ENCODE peak calls at places on chromosomes 5 and 9, in six cellular contexts. R, K, Z, G, Y and O are unnamed samples.

GRCh38 chr5:5899716-5900115 is 477.2 kb downstream of the ICE1 start:
- DNase-seq in R (no peak), K (no peak), Z (no peak), G (no peak), Y (no peak), O (no peak)

GRCh38 chr9:22028394-22028793 is 19.3 kb upstream of the CDKN2B start:
- DNase-seq in R (no peak), K (no peak), Z (no peak), G (no peak), Y (no peak), O (no peak)

GRCh38 chr9:121369595-121370265 is at the start of gene STOM:
- DNase-seq in R (peak), K (peak), Z (peak), G (no peak), Y (no peak), O (peak)

GRCh38 chr9:5920860-5921328 is 30.2 kb downstream of the MLANA start:
- DNase-seq in R (peak), K (no peak), Z (peak), G (no peak), Y (no peak), O (peak)

GRCh38 chr9:121445986-121446385 is 53.7 kb downstream of the GGTA1 start:
- DNase-seq in R (no peak), K (no peak), Z (no peak), G (no peak), Y (no peak), O (no peak)

GRCh38 chr5:14440598-14441401 is 140.8 kb upstream of the OTULINL start:
- DNase-seq in R (peak), K (peak), Z (peak), G (no peak), Y (no peak), O (peak)

GRCh38 chr9:105696219-105696793 is 2.0 kb downstream of the TMEM38B start:
- DNase-seq in R (no peak), K (no peak), Z (no peak), G (no peak), Y (no peak), O (no peak)

GRCh38 chr5:168171901-168172717 is 119.3 kb upstream of the WWC1 start:
- DNase-seq in R (no peak), K (no peak), Z (peak), G (no peak), Y (no peak), O (no peak)

GRCh38 chr9:69971643-69972449 is 71.8 kb upstream of the MAMDC2 start:
- DNase-seq in R (peak), K (peak), Z (peak), G (peak), Y (peak), O (no peak)

GRCh38 chr5:176620333-176620981 is 9.9 kb downstream of the SNCB start:
- DNase-seq in R (no peak), K (no peak), Z (peak), G (no peak), Y (no peak), O (no peak)

GRCh38 chr5:165502893-165503696 is 1997.7 kb downstream of the MAT2B start:
- DNase-seq in R (no peak), K (no peak), Z (no peak), G (no peak), Y (no peak), O (no peak)

DNA sequence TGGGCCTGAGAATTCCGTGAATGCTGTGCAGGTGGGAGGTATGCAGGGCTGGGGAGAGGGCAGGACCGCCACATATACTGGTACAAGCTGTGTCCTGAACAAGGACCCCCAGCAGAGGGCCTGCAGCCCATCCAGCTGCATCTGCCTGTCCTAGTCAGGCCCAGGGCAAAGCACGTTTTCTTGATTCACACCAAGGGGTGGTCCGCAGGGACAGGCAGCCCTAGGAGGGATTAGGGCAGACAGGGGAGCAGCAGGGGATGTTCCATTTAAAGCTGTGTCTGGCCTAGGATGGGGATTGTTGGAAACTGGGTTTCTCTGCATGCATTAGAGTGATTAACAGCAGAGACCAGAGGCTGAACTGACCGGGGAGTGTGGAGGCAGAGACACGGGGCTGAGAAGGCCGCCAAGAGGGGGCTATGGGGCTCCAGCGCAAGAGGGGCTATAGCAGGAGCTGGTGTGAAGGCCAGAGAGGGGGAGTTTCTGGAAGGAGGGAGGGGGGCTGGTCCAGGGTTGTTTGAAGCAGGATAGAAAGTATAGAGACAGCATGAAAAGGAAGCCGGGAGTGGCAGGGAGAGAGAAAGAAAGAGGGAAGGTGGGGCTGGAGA is 2.7 kb downstream of the GRM6 start:
- DNase-seq in R (no peak), K (no peak), Z (no peak), G (no peak), Y (no peak), O (no peak)
- TF ChIP-seq CTCF in R (no peak), K (no peak), Z (no peak), G (no peak), Y (no peak), O (no peak)

DNA sequence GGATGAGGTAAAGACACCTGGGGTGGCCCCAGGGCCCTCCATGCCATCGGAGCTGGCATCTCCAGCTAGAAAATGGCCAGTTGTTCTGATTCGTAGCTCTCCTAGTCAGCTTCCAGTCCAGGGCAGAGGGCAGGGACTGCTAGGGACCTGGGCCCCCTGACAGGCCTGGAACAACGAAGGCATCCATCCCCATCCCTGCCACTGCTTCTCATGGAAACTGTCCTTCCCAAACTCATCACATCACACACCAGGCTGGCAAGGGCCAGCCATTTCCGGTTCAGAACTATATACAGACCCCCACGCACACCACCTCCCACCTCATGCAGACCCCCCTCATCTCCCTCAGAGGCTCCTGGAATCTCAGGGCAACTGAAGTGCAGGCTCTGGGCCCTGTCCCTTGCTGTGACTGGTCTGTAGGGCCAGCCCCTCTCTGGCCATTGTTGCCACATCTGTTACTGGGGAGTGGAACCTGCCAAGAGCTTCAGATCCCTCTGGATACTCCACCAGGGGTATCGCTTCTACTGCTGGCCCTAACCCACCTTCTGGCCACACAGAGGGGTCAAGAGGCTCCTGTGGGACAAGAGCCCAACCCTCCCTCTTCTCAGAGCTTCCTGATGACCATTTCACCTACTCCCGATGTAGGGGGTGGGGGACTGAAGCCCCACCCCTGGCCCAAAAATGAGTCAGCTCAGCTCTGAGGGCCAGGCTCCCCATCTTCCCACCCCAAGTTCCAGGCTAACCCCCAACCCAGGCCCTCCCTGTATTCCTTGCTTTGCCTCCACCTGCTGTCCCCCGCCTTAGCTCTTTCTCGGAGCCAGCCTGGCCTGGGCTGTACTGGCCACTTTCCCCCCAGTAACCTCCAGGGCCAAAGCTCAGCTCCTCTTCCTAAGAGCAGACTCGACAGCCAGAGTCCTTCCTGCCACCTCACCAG is 1.2 kb upstream of the MZB1 start:
- DNase-seq in R (no peak), K (no peak), Z (no peak), G (no peak), Y (no peak), O (no peak)
- H3K4me3 ChIP-seq in R (no peak), K (no peak), Z (no peak), G (no peak), Y (no peak), O (no peak)

GRCh38 chr5:94111209-94112004 is 370.0 kb upstream of the POU5F2 start:
- DNase-seq in R (peak), K (peak), Z (peak), G (peak), Y (peak), O (peak)
- TF ChIP-seq CTCF in R (no peak), K (peak), Z (peak), G (peak), Y (no peak), O (peak)

GRCh38 chr5:158796812-158797497 is 302.8 kb downstream of the EBF1 start:
- DNase-seq in R (peak), K (no peak), Z (peak), G (no peak), Y (no peak), O (no peak)
- H3K4me3 ChIP-seq in R (no peak), K (no peak), Z (no peak), G (no peak), Y (no peak), O (no peak)

GRCh38 chr5:103476776-103477175 is 85.8 kb downstream of the NUDT12 start:
- DNase-seq in R (no peak), K (no peak), Z (no peak), G (no peak), Y (no peak), O (no peak)

GRCh38 chr5:103472820-103473219 is 89.8 kb downstream of the NUDT12 start:
- DNase-seq in R (no peak), K (peak), Z (peak), G (no peak), Y (no peak), O (peak)

GRCh38 chr5:103474671-103475070 is 87.9 kb downstream of the NUDT12 start:
- DNase-seq in R (no peak), K (no peak), Z (no peak), G (no peak), Y (no peak), O (no peak)

GRCh38 chr5:103473725-103474124 is 88.9 kb downstream of the NUDT12 start:
- DNase-seq in R (no peak), K (no peak), Z (peak), G (no peak), Y (no peak), O (no peak)

DNA sequence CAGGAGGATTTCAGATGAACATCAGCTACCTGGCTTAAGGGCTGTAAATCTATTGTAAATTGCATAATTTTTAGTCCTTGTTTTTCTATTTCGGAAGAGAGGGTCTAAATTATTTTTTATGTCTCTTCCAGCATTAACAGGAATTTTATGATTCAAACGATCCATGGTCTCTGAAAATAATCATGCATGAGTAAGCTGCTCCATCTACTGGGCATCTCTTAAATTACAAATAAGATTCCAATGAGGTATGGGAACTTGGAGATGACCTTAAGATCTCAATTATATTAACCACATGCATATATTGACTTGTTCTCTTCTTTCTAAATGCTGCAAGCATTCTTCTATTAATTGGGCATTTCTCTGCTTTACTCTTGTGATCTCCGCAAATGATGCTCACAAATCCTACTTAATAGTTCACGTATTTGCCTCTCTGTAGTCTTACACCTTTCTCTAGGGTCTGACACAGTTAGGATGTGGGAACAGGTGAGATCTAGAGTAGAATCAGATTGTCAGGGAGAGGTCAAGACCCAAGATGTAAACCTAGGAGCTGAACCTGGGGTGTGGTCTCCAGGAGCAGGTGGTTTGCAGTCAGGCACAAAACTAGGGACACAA is 86.9 kb downstream of the NUDT12 start:
- DNase-seq in R (no peak), K (no peak), Z (peak), G (peak), Y (no peak), O (no peak)
- TF ChIP-seq CTCF in R (peak), K (peak), Z (peak), G (peak), Y (peak), O (peak)

GRCh38 chr5:151345187-151345807 is 2.1 kb downstream of the SLC36A2 start:
- DNase-seq in R (no peak), K (no peak), Z (no peak), G (no peak), Y (no peak), O (no peak)
- H3K4me3 ChIP-seq in R (no peak), K (no peak), Z (no peak), G (no peak), Y (no peak), O (no peak)

DNA sequence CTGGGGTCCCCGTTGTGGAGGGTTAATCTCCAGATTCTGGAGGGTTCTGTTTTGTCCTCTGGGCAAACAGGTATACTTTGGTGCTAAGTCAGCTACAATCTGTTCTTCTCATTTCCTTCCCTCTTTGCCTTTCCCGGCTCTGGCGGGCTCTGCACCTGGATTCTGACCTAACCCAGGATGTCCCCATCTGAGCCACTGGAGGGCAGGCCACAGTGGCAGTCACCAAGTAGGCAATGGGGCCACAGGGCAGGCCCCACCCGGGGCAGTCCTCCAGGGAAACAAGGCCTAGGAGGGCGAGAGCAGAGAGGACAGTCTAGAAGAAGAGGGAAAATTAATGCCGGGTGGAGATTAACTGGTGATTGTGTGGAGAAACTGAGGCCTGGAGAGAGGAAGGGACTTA is 40.4 kb upstream of the HRH2 start:
- DNase-seq in R (no peak), K (no peak), Z (no peak), G (no peak), Y (no peak), O (no peak)
- TF ChIP-seq CTCF in R (no peak), K (no peak), Z (no peak), G (no peak), Y (no peak), O (no peak)

GRCh38 chr5:150014456-150014855 is 13.9 kb downstream of the HMGXB3 start:
- DNase-seq in R (no peak), K (no peak), Z (no peak), G (no peak), Y (no peak), O (no peak)

GRCh38 chr5:150006318-150006717 is 5.8 kb downstream of the HMGXB3 start:
- DNase-seq in R (no peak), K (no peak), Z (no peak), G (no peak), Y (no peak), O (no peak)

GRCh38 chr5:150007050-150007449 is 6.5 kb downstream of the HMGXB3 start:
- DNase-seq in R (no peak), K (no peak), Z (no peak), G (no peak), Y (no peak), O (no peak)

GRCh38 chr5:150013931-150014330 is 13.4 kb downstream of the HMGXB3 start:
- DNase-seq in R (no peak), K (no peak), Z (no peak), G (no peak), Y (no peak), O (no peak)

DNA sequence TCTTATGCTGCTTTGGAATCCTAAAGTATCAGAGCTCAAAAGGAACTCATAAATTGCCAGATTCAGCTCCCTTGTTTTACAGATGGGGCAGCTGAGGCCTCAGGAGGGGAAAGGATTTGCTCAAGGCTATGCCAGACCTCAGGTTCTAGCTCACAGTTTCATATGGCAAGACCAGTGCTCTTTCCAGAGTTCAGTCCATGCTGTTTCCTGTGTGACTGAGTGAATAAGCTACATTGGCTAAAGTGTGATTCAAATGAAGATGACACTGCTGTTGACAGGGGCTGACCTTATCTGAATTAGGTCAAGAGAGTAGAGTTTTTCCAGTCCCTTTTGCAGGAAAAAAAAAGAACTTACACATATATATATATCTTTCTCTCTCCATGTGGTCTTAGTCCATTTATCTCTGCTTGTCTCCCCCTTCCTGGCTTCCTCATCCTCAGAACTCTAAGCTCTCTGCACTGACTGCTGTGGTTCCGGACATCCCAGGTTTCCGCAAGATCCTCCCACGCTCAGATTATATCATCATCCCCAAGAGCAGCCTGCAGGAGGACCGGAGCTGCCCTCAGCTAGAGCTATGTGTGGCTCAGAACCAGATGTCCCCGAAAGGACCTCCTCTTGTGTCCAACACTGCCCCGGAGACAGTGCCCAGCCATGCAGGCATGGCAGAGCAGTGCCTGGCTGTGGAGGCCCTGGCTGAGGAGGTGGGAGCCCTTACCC is 9.3 kb downstream of the HMGXB3 start:
- DNase-seq in R (no peak), K (no peak), Z (peak), G (no peak), Y (no peak), O (peak)
- H3K4me3 ChIP-seq in R (no peak), K (no peak), Z (no peak), G (no peak), Y (no peak), O (no peak)

DNA sequence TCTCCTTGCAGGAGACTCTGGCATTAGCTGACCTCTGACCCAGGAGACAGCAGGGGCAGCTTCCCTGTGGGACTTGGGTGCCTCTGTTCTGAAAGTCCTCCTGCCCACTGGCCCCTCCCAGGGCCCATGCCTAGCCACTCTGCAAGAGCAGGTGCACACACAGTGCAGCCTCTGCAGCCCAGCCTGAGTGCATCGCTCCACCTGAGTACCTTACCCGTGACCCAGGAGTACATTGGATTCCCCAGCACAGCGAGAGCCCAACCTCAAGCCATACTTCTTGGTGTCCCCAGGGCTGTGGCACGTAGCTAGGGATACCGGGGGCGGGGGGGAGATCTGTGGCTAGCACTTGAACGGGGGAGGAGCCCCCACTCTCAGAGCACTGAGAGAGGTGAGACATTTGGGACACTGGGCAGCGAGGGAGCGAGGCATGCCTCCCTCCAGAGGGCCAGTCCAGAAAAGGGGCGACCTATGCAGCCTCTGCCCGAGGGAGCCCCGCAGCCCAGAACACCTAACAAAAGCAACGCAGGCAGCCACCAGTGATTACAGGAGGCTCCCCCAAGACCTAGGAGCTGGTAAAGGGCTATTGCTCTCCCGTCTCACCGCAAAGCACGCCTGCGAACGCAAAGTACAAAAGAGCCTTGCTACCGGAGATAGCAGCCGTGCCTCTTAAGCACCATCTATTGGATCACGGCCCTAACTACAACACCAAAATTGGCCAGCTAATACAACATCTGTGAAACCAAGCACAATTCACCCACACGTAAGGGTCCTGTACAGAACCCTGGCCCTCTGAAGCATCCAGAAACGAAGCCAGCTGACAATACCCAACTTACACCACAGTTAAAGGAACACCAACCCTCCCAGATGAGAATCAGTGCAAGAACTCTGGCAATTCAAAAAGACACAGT is 826 bp upstream of the PRDM9 start:
- DNase-seq in R (no peak), K (no peak), Z (peak), G (no peak), Y (no peak), O (no peak)
- TF ChIP-seq CTCF in R (no peak), K (no peak), Z (peak), G (peak), Y (no peak), O (no peak)